ENCODE peak calls at places on chromosomes 13 and 19, in ten cellular contexts. C is C1 segment of cervical spinal cord; A is naive thymus-derived CD8-positive, alpha-beta T cell; O is iris pigment epithelial cell; B is GM23338; S is mesothelial cell of epicardium; R is NCI-H748 treated with DMSO at 0.1 percent for 48 hours; Y is stomach; P is nucleus accumbens; V is stimulated activated naive CD4-positive, alpha-beta T cell. H is an unnamed sample.

GRCh38 chr13:112674412-112675383 is 15.1 kb upstream of the ATP11A start:
- DNase-seq in C (no peak), A (no peak), O (no peak), B (no peak), S (no peak), R (no peak), Y (no peak), P (no peak), V (no peak), H (no peak)

GRCh38 chr19:33215438-33216197 is 10.0 kb downstream of the SLC7A10 start:
- DNase-seq in C (no peak), A (no peak), O (no peak), B (no peak), S (no peak), R (no peak), Y (no peak), P (no peak), V (no peak), H (no peak)

GRCh38 chr13:28579334-28579733 is 79.6 kb upstream of the POMP start:
- DNase-seq in C (no peak), A (no peak), O (no peak), B (peak), S (no peak), R (no peak), Y (no peak), P (no peak), V (no peak), H (no peak)

GRCh38 chr13:105773887-105774538 is 761.4 kb downstream of the EFNB2 start:
- DNase-seq in C (no peak), A (no peak), O (peak), B (no peak), S (no peak), R (peak), Y (no peak), P (no peak), V (no peak), H (no peak)

GRCh38 chr19:3979289-3979673 is 6.0 kb downstream of the EEF2 start:
- DNase-seq in C (no peak), A (no peak), O (no peak), B (no peak), S (no peak), R (no peak), Y (no peak), P (no peak), V (no peak), H (no peak)

GRCh38 chr19:54431255-54431838 is 16.1 kb downstream of the TTYH1 start:
- DNase-seq in C (no peak), A (no peak), O (peak), B (no peak), S (no peak), R (no peak), Y (peak), P (no peak), V (no peak), H (no peak)

GRCh38 chr19:17235618-17236413 is 9.8 kb downstream of the OCEL1 start:
- DNase-seq in C (peak), A (peak), O (peak), B (peak), S (peak), R (peak), Y (peak), P (peak), V (peak), H (peak)

GRCh38 chr19:10454267-10454666 is 33.9 kb downstream of the PDE4A start:
- DNase-seq in C (no peak), A (no peak), O (no peak), B (peak), S (no peak), R (no peak), Y (no peak), P (peak), V (no peak), H (peak)

GRCh38 chr13:21060063-21060826 is 1.1 kb downstream of the LATS2 start:
- DNase-seq in C (peak), A (no peak), O (peak), B (peak), S (peak), R (no peak), Y (peak), P (no peak), V (peak), H (peak)

GRCh38 chr13:71672527-71672926 is 194.5 kb downstream of the DACH1 start:
- DNase-seq in C (no peak), A (no peak), O (peak), B (peak), S (no peak), R (no peak), Y (no peak), P (no peak), V (no peak), H (no peak)

GRCh38 chr19:11021760-11022144 is 60.9 kb downstream of the SMARCA4 start:
- DNase-seq in C (no peak), A (no peak), O (no peak), B (no peak), S (no peak), R (no peak), Y (no peak), P (no peak), V (no peak), H (no peak)

GRCh38 chr19:28815257-28815656 is 397.7 kb downstream of the UQCRFS1 start:
- DNase-seq in C (no peak), A (no peak), O (no peak), B (no peak), S (no peak), R (no peak), Y (no peak), P (no peak), V (no peak), H (no peak)

GRCh38 chr19:11014403-11014911 is 53.6 kb downstream of the SMARCA4 start:
- DNase-seq in C (no peak), A (no peak), O (no peak), B (peak), S (no peak), R (no peak), Y (no peak), P (no peak), V (no peak), H (no peak)

GRCh38 chr13:114151565-114152284 is 19.3 kb upstream of the RASA3 start:
- DNase-seq in C (no peak), A (peak), O (no peak), B (no peak), S (no peak), R (peak), Y (peak), P (no peak), V (peak), H (peak)

GRCh38 chr19:34120846-34121639 is 51.3 kb upstream of the LSM14A start:
- DNase-seq in C (no peak), A (peak), O (peak), B (peak), S (no peak), R (no peak), Y (peak), P (no peak), V (peak), H (peak)

GRCh38 chr13:25406377-25406776 is 34.6 kb downstream of the ATP8A2 start:
- DNase-seq in C (no peak), A (no peak), O (no peak), B (peak), S (no peak), R (peak), Y (no peak), P (no peak), V (no peak), H (peak)

GRCh38 chr19:31252476-31252875 is 96.8 kb downstream of the TSHZ3 start:
- DNase-seq in C (no peak), A (no peak), O (no peak), B (no peak), S (no peak), R (no peak), Y (no peak), P (no peak), V (no peak), H (no peak)

GRCh38 chr19:29724102-29724641 is 9.1 kb upstream of the C19orf12 start:
- DNase-seq in C (peak), A (peak), O (peak), B (peak), S (peak), R (no peak), Y (no peak), P (no peak), V (peak), H (peak)

GRCh38 chr19:5230730-5231555 is 109.7 kb downstream of the PTPRS start:
- DNase-seq in C (no peak), A (no peak), O (no peak), B (no peak), S (no peak), R (no peak), Y (no peak), P (no peak), V (no peak), H (no peak)

GRCh38 chr13:21986602-21987001 is 315.7 kb downstream of the FGF9 start:
- DNase-seq in C (no peak), A (no peak), O (no peak), B (no peak), S (no peak), R (no peak), Y (peak), P (no peak), V (no peak), H (no peak)

GRCh38 chr13:68850160-68850559 is 1257.5 kb upstream of the ATXN8OS start:
- DNase-seq in C (no peak), A (no peak), O (peak), B (no peak), S (no peak), R (no peak), Y (no peak), P (no peak), V (no peak), H (no peak)

GRCh38 chr19:8456064-8456463 is 11.3 kb downstream of the HNRNPM start:
- DNase-seq in C (no peak), A (no peak), O (no peak), B (peak), S (no peak), R (no peak), Y (no peak), P (no peak), V (no peak), H (peak)

GRCh38 chr13:93953856-93954255 is 525.6 kb downstream of the DCT start:
- DNase-seq in C (no peak), A (no peak), O (no peak), B (no peak), S (no peak), R (no peak), Y (no peak), P (no peak), V (no peak), H (no peak)

GRCh38 chr13:27203186-27203585 is 31.6 kb upstream of the USP12 start:
- DNase-seq in C (no peak), A (no peak), O (no peak), B (peak), S (no peak), R (no peak), Y (no peak), P (no peak), V (no peak), H (peak)

GRCh38 chr19:40954573-40954972 is 36.5 kb upstream of the CYP2B6 start:
- DNase-seq in C (no peak), A (no peak), O (no peak), B (peak), S (no peak), R (no peak), Y (no peak), P (no peak), V (no peak), H (no peak)

GRCh38 chr13:109154146-109154545 is 524.7 kb downstream of the MYO16 start:
- DNase-seq in C (no peak), A (no peak), O (peak), B (no peak), S (no peak), R (no peak), Y (no peak), P (no peak), V (no peak), H (no peak)

GRCh38 chr13:101529419-101529818 is 76.9 kb downstream of the ITGBL1 start:
- DNase-seq in C (no peak), A (no peak), O (peak), B (no peak), S (no peak), R (no peak), Y (no peak), P (no peak), V (no peak), H (no peak)

GRCh38 chr19:50818859-50819472 is 4.6 kb downstream of the KLK1 start:
- DNase-seq in C (no peak), A (no peak), O (no peak), B (no peak), S (no peak), R (no peak), Y (no peak), P (no peak), V (no peak), H (no peak)

GRCh38 chr13:80047406-80047805 is 293.5 kb downstream of the SPRY2 start:
- DNase-seq in C (no peak), A (no peak), O (peak), B (no peak), S (no peak), R (no peak), Y (no peak), P (no peak), V (no peak), H (no peak)

GRCh38 chr19:54390942-54391577 is 24.2 kb upstream of the TTYH1 start:
- DNase-seq in C (peak), A (peak), O (peak), B (peak), S (peak), R (peak), Y (peak), P (no peak), V (peak), H (peak)

GRCh38 chr13:67148219-67148583 is 81.9 kb downstream of the PCDH9 start:
- DNase-seq in C (no peak), A (no peak), O (peak), B (no peak), S (no peak), R (no peak), Y (no peak), P (no peak), V (no peak), H (no peak)

GRCh38 chr13:99979453-99980200 is 2.0 kb upstream of the ZIC2 start:
- DNase-seq in C (no peak), A (no peak), O (no peak), B (peak), S (no peak), R (no peak), Y (peak), P (no peak), V (no peak), H (peak)

GRCh38 chr19:10553087-10553667 is 9.5 kb downstream of the ATG4D start:
- DNase-seq in C (no peak), A (no peak), O (no peak), B (no peak), S (no peak), R (no peak), Y (no peak), P (no peak), V (no peak), H (peak)

GRCh38 chr13:56893843-56894242 is 246.9 kb upstream of the PRR20A start:
- DNase-seq in C (no peak), A (no peak), O (no peak), B (no peak), S (no peak), R (no peak), Y (no peak), P (no peak), V (no peak), H (peak)

GRCh38 chr13:58202099-58202498 is 570.6 kb downstream of the PCDH17 start:
- DNase-seq in C (no peak), A (no peak), O (no peak), B (no peak), S (no peak), R (no peak), Y (no peak), P (no peak), V (no peak), H (no peak)

GRCh38 chr13:99385161-99385560 is 78.0 kb upstream of the GPR183 start:
- DNase-seq in C (no peak), A (no peak), O (no peak), B (no peak), S (no peak), R (no peak), Y (no peak), P (no peak), V (no peak), H (no peak)

GRCh38 chr13:29918845-29919244 is 68.4 kb upstream of the UBL3 start:
- DNase-seq in C (no peak), A (no peak), O (peak), B (no peak), S (no peak), R (no peak), Y (peak), P (no peak), V (no peak), H (no peak)

GRCh38 chr13:95536629-95537241 is 15.8 kb upstream of the CLDN10 start:
- DNase-seq in C (no peak), A (no peak), O (peak), B (peak), S (no peak), R (peak), Y (no peak), P (no peak), V (peak), H (peak)

GRCh38 chr13:60448907-60449510 is 52.0 kb downstream of the TDRD3 start:
- DNase-seq in C (no peak), A (no peak), O (peak), B (peak), S (no peak), R (peak), Y (no peak), P (no peak), V (peak), H (peak)

H was measured in NB4.